ENCODE peak calls at places on chromosomes 1 and 21, in nine cellular contexts. R is Caco-2, Q is spleen, B is K562, Z is foreskin fibroblast, E is GM12878, P is colonic mucosa, V is upper lobe of right lung, M is choroid plexus epithelial cell. N is an unnamed sample.

GRCh38 chr1:90964444-90965035 is 57.3 kb downstream of the ZNF644 start:
- DNase-seq in V (no peak), P (no peak), Z (peak), M (peak), Q (no peak), R (no peak), E (no peak), B (no peak), N (no peak)

GRCh38 chr1:185244015-185244747 is 72.9 kb downstream of the IVNS1ABP start:
- DNase-seq in V (no peak), Z (peak), M (peak), R (no peak), P (no peak), B (no peak), Q (no peak), E (no peak), N (no peak)

GRCh38 chr1:224407546-224408293 is 26.9 kb downstream of the WDR26 start:
- DNase-seq in Q (no peak), Z (no peak), R (no peak), M (no peak), E (no peak), P (no peak), B (no peak), V (no peak), N (no peak)

GRCh38 chr1:217561446-217561845 is 69.4 kb downstream of the GPATCH2 start:
- DNase-seq in Z (no peak), P (no peak), Q (no peak), V (no peak), M (peak), E (no peak), B (no peak), R (no peak), N (no peak)

GRCh38 chr1:156151093-156151688 is 2.2 kb upstream of the SEMA4A start:
- DNase-seq in E (peak), M (peak), P (no peak), B (no peak), Z (peak), V (no peak), R (no peak), Q (peak), N (no peak)

GRCh38 chr1:108719253-108719652 is 6.5 kb downstream of the FNDC7 start:
- DNase-seq in V (no peak), Q (no peak), M (no peak), P (no peak), E (no peak), Z (peak), R (no peak), B (no peak), N (no peak)

GRCh38 chr1:111980684-111981083 is 8.8 kb downstream of the KCND3 start:
- DNase-seq in E (no peak), P (no peak), M (no peak), Z (no peak), B (no peak), Q (no peak), V (no peak), R (no peak), N (no peak)

GRCh38 chr1:206911064-206911663 is 10.6 kb downstream of the FCMR start:
- DNase-seq in V (no peak), E (no peak), Q (no peak), M (peak), Z (peak), B (peak), R (no peak), P (no peak), N (no peak)

GRCh38 chr21:36988536-36988935 is 18.0 kb upstream of the RIPPLY3 start:
- DNase-seq in E (no peak), M (no peak), Z (peak), P (no peak), R (no peak), Q (no peak), V (no peak), B (no peak), N (no peak)

GRCh38 chr1:185812934-185813333 is 78.7 kb downstream of the HMCN1 start:
- DNase-seq in R (no peak), Q (no peak), Z (no peak), V (no peak), M (no peak), P (no peak), E (no peak), B (no peak), N (no peak)

DNA sequence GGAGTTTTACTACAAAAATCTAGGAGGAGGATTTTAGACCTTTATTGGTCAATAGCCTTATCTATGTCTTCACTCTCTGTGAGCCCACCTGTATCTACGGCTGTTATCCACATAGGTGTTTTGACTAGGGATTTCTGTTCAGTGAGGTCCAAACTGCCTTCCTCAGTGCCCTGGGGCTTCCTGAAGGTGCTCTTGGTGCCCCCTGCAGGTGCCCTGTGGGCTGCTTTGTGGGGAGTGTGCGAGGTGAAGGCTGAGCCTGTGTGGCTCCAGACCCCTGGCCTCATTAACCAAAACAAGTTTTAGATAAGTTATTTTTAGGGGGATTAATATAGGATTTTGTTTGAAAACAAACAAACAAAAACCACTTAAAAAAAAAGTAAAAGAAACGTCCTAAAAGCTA is 122.5 kb downstream of the KIF26B start:
- DNase-seq in Z (no peak), V (no peak), P (no peak), E (no peak), B (no peak), Q (no peak), R (peak), M (no peak), N (no peak)
- TF ChIP-seq CTCF in Z (no peak), V (peak), P (no peak), E (peak), B (no peak), Q (no peak), R (peak), M (peak), N (no peak)

GRCh38 chr1:1182491-1183220 is 9.0 kb downstream of the TTLL10 start:
- DNase-seq in Q (peak), M (no peak), B (no peak), P (no peak), E (no peak), Z (no peak), R (peak), V (no peak), N (no peak)
- TF ChIP-seq CTCF in Q (no peak), M (no peak), B (no peak), P (no peak), E (no peak), Z (no peak), R (no peak), V (no peak), N (no peak)

GRCh38 chr1:160838876-160839275 is 23.8 kb downstream of the CD244 start:
- DNase-seq in P (no peak), Q (no peak), M (no peak), B (no peak), V (no peak), E (no peak), Z (no peak), R (no peak), N (no peak)

GRCh38 chr1:160836981-160837557 is 25.6 kb downstream of the CD244 start:
- DNase-seq in V (no peak), Q (no peak), P (no peak), E (no peak), B (no peak), Z (no peak), M (no peak), R (no peak), N (no peak)

GRCh38 chr1:160834945-160835565 is 27.6 kb downstream of the CD244 start:
- DNase-seq in M (peak), P (no peak), Q (no peak), V (no peak), E (no peak), R (no peak), Z (peak), B (peak), N (no peak)

GRCh38 chr1:160836561-160836960 is 26.1 kb downstream of the CD244 start:
- DNase-seq in R (no peak), Z (no peak), V (no peak), P (no peak), E (no peak), B (no peak), Q (no peak), M (no peak), N (no peak)

GRCh38 chr1:160837558-160838205 is 25.0 kb downstream of the CD244 start:
- DNase-seq in V (no peak), Z (no peak), Q (peak), E (peak), B (no peak), M (no peak), R (no peak), P (no peak), N (peak)
- TF ChIP-seq CTCF in V (peak), Z (no peak), Q (peak), E (peak), B (peak), M (peak), R (no peak), P (no peak), N (no peak)

GRCh38 chr1:86504130-86504479 is 35.4 kb downstream of the CLCA1 start:
- DNase-seq in V (peak), B (no peak), Q (no peak), P (no peak), Z (no peak), R (no peak), M (peak), E (no peak), N (no peak)

GRCh38 chr1:86503477-86504129 is 34.9 kb downstream of the CLCA1 start:
- DNase-seq in B (no peak), E (no peak), P (peak), R (no peak), Q (peak), Z (no peak), M (peak), V (peak), N (no peak)

GRCh38 chr1:86502721-86503430 is 34.1 kb downstream of the CLCA1 start:
- DNase-seq in V (no peak), R (peak), B (no peak), P (peak), Z (no peak), M (peak), E (no peak), Q (no peak), N (no peak)

GRCh38 chr1:86500731-86501130 is 32.0 kb downstream of the CLCA1 start:
- DNase-seq in B (no peak), V (no peak), E (no peak), P (no peak), Q (no peak), R (no peak), M (no peak), Z (peak), N (no peak)

DNA sequence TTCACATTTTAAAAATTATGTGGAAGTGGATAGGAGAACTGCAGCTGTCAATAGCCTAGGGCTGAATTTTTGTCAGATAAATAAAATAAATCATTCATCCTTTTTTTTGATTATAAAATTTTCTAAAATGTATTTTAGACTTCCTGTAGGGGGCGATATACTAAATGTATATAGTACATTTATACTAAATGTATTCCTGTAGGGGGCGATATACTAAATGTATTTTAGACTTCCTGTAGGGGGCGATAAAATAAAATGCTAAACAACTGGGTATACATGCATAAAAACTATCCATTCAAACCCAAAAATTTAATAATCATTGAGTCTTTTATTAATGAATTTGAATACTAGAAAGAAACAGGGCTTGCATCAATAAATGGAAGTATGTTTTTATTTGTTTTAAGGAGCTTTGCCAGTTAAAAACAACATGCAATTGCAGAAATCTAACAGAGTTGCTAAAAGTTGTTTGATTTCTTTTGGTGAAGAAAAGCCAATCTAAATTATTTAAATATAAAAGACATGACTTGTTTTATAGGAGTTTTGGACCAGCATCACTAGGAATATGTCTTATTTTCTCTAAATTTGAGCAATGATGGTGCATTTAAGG is 31.4 kb downstream of the CLCA1 start:
- DNase-seq in M (peak), B (peak), V (no peak), R (no peak), E (no peak), Z (no peak), P (no peak), Q (no peak), N (no peak)
- TF ChIP-seq CTCF in M (peak), B (peak), V (peak), R (peak), E (peak), Z (peak), P (peak), Q (peak), N (peak)

GRCh38 chr1:40094481-40095110 is 2.5 kb downstream of the PPT1 start:
- DNase-seq in Q (no peak), V (no peak), B (no peak), P (no peak), Z (no peak), E (no peak), R (no peak), M (no peak), N (no peak)

GRCh38 chr1:40092241-40092640 is 4.8 kb downstream of the PPT1 start:
- DNase-seq in E (no peak), P (no peak), M (no peak), Z (no peak), Q (no peak), R (no peak), V (no peak), B (no peak), N (no peak)

GRCh38 chr1:40092811-40093617 is 4.0 kb downstream of the PPT1 start:
- DNase-seq in V (no peak), Q (no peak), Z (no peak), M (no peak), R (no peak), P (no peak), B (no peak), E (no peak), N (no peak)

GRCh38 chr1:40096646-40096976 is 441 bp downstream of the PPT1 start:
- DNase-seq in E (peak), P (no peak), R (no peak), Q (no peak), Z (no peak), M (no peak), B (no peak), V (no peak), N (no peak)

DNA sequence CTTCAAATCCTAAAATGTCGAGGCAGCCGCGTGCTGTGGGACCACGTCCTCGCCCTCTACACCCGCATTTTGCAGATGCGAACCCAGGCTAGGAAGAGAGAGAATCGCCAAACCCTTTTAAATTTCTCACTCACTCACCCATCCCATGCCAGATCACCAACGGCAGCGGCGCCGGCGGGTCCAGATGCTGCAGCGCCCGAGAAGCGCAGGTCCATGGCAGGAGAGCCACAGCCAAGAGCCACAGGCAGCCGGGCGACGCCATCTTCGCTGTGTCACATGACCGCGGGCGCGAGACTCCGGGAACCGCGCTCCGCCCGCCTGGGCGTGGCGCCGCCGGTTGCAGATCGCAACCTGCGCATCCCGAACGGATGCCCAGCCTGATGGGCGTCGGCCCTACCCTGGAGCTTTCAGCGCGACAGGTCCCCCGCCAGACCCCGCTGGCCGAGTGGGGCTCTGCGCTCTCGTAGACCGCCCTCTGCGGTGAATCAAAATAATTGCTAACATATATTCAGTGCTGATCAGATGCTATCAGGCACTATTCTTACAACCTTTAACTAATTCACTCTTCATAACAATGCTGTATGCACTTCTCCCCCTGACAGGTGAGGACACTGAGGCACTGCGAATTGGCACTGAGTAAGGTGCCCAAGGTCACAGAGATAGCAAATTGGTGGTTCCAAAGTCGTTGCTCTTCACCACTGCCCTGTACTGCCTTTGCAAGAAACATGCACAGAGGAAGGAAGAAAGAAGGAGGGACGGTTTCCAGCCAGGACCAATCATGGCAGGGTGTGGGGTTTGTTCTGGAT is at the start of gene PPT1:
- DNase-seq in B (peak), Z (peak), V (peak), P (peak), R (peak), Q (peak), M (peak), E (peak), N (no peak)
- TF ChIP-seq CTCF in B (peak), Z (peak), V (peak), P (no peak), R (no peak), Q (peak), M (peak), E (peak), N (no peak)

DNA sequence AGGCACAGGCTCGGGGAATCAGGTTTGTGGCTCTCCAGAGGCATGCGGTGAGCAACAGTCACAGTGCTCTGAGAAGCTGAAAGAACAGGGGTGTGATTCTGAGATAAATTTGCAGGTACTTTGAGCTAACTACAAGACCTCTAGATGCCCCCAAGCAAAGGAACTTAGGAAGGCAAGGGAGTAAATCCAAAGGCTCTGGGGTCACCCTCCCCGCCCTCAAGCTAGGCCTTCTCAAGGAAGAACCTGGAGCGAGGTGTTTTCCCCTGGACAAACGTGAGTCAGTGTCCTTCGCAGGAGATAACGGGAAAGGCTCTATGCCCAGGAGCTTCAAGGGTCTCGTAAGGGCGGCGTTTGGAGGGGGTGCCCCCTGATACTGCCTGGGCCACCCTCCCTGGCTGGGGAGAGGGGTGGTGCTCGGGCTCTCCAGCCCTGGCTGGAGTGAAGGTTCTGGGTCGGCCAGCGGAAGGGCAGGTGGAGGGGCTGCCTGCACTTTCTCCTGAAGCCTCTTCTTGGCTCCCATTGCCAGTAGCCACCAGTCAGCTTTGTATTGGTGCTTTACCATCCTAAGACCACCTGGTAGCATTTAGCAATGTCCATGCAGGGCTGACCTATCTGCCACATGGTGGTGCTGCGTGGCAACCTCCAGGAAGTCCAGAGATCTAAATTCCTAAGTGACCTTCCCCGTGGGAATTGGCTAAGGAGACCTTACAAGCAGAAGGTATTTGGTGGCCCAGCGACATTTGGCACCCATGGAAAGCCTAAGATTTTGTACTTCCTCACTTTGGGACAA is 44.0 kb downstream of the GPR161 start:
- DNase-seq in P (peak), V (no peak), R (no peak), Q (no peak), Z (peak), E (no peak), M (peak), B (peak), N (no peak)
- TF ChIP-seq CTCF in P (no peak), V (peak), R (peak), Q (no peak), Z (peak), E (peak), M (peak), B (peak), N (no peak)

GRCh38 chr21:29638761-29639327 is 301.0 kb downstream of the GRIK1 start:
- DNase-seq in P (no peak), R (no peak), Z (no peak), B (no peak), M (no peak), V (no peak), Q (no peak), E (no peak), N (no peak)

GRCh38 chr21:29640233-29640554 is 299.6 kb downstream of the GRIK1 start:
- DNase-seq in E (peak), B (no peak), P (no peak), Z (peak), M (peak), V (no peak), R (no peak), Q (no peak), N (no peak)

GRCh38 chr21:29641001-29641634 is 298.7 kb downstream of the GRIK1 start:
- DNase-seq in E (no peak), V (no peak), Z (no peak), R (no peak), Q (no peak), B (no peak), P (no peak), M (no peak), N (no peak)

GRCh38 chr21:29638138-29638537 is 301.7 kb downstream of the GRIK1 start:
- DNase-seq in M (no peak), Q (no peak), Z (no peak), P (no peak), E (no peak), B (no peak), V (no peak), R (no peak), N (no peak)

DNA sequence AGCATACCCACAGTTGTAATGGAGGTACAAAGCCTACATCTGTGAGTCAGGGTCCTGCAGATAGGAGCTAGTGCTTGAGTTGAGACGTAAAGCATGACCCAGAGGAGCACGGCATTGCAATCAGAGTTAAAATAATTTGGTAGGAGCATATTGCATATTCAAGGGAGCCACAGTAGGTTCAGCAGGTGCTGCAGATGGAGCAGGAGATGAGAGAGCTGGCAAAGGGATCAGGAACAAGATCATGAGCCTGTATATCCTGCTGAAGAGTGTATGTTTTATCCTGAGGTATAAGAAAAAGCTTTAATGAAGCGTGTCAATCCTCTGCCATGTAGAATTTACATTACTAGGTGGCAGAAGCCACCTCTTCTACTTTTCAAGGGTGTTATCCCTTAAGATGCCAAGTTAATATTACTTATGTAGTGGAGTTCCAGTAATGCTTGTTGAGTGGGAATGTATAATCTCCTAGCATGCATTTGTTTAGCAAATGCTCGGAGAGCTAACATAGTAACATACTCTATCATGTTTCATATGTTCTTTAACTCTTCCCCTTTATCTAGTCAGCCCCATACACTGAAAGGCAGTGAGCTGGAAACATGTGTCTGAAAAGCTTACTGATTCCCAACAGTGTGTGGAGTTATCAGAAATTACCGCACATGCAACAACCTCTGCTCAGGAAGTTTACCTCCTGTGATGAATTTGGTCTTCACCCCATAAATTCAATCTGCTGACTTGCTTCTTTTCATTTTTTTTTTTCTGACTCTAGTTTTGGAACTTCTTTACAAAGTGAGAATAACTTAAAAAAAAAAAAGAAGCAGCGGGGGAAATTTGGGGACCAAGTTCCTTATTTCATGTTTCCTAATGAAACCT is 300.2 kb downstream of the GRIK1 start:
- DNase-seq in M (no peak), Q (no peak), E (no peak), V (no peak), B (no peak), Z (no peak), P (no peak), R (no peak), N (no peak)
- TF ChIP-seq CTCF in M (no peak), Q (no peak), E (no peak), V (no peak), B (no peak), Z (no peak), P (no peak), R (no peak), N (no peak)

GRCh38 chr1:234409328-234409727 is 36.1 kb downstream of the COA6 start:
- DNase-seq in B (no peak), P (no peak), Q (no peak), Z (peak), M (peak), E (no peak), V (no peak), R (no peak), N (no peak)
- TF ChIP-seq CTCF in B (no peak), P (no peak), Q (no peak), Z (no peak), M (peak), E (peak), V (no peak), R (no peak), N (no peak)

N was measured in esophagus squamous epithelium.